ENCODE peak calls at places on chromosome 2, in four cellular contexts. W is RKO; T is A172; Y is activated CD8-positive, alpha-beta memory T cell treated with anti-CD3 and anti-CD28 coated beads, Interleukin-2, amount 50 U/mL, for 48 hours. R is an unnamed sample.

GRCh38 chr2:222750533-222750932 is 79.1 kb downstream of the MOGAT1 start:
- DNase-seq in Y (no peak), T (no peak), W (no peak), R (no peak)

GRCh38 chr2:177161741-177162440 is 50.7 kb upstream of the HNRNPA3 start:
- DNase-seq in W (peak; percentile 65), T (peak; percentile 32), Y (no peak), R (no peak)

GRCh38 chr2:172038121-172038520 is 38.4 kb downstream of the METAP1D start:
- DNase-seq in W (no peak), Y (no peak), T (no peak), R (no peak)

GRCh38 chr2:134581877-134582546 is 136.8 kb downstream of the TMEM163 start:
- DNase-seq in T (no peak), W (no peak), Y (no peak), R (no peak)

GRCh38 chr2:237694423-237695194 is 67.2 kb downstream of the LRRFIP1 start:
- DNase-seq in Y (peak; percentile 66), T (no peak), W (no peak), R (no peak)

GRCh38 chr2:127624321-127625145 is 21.4 kb upstream of the GPR17 start:
- DNase-seq in T (no peak), Y (no peak), W (no peak), R (no peak)

GRCh38 chr2:187586091-187586632 is 31.9 kb upstream of the TFPI start:
- DNase-seq in Y (no peak), W (no peak), T (no peak), R (peak; percentile 89)

GRCh38 chr2:61419570-61419969 is 51.3 kb downstream of the USP34 start:
- DNase-seq in W (no peak), T (no peak), Y (no peak), R (no peak)

GRCh38 chr2:28233070-28233718 is 159.5 kb upstream of the FOSL2 start:
- DNase-seq in W (no peak), T (peak; percentile 67), Y (no peak), R (no peak)

GRCh38 chr2:232489516-232490220 is 2.0 kb upstream of the ECEL1 start:
- DNase-seq in W (no peak), T (no peak), Y (no peak), R (no peak)

GRCh38 chr2:181374741-181375675 is 82.2 kb upstream of the ITGA4 start:
- DNase-seq in W (no peak), Y (no peak), T (no peak), R (peak; percentile 81)

GRCh38 chr2:39118786-39119499 is 1.9 kb downstream of the SOS1 start:
- DNase-seq in W (peak; percentile 38), T (peak; percentile 24), Y (no peak), R (peak; percentile 37)

R was measured in GF-D8.